ENCODE peak calls at places on chromosomes 11 and 22, in nine cellular contexts. One of them, this sample, is unnamed.

GRCh38 chr22:42387631-42388030 is 44.6 kb downstream of the NFAM1 start:
- DNase-seq in neural progenitor cell: no peak
- DNase-seq in bronchial epithelial cell: no peak
- DNase-seq in kidney epithelial cell: no peak
- DNase-seq in sigmoid colon: no peak
- DNase-seq in NT2/D1: no peak
- DNase-seq in transverse colon: no peak
- DNase-seq in heart right ventricle: no peak
- DNase-seq in right cardiac atrium: peak; percentile 5
- DNase-seq in this sample: no peak

GRCh38 chr22:38262051-38262795 is 10.6 kb downstream of the TMEM184B start:
- DNase-seq in neural progenitor cell: peak; percentile 65
- DNase-seq in bronchial epithelial cell: peak; percentile 70
- DNase-seq in kidney epithelial cell: no peak
- DNase-seq in sigmoid colon: peak; percentile 79
- DNase-seq in NT2/D1: no peak
- DNase-seq in transverse colon: peak; percentile 78
- DNase-seq in heart right ventricle: peak; percentile 69
- DNase-seq in right cardiac atrium: peak; percentile 85
- DNase-seq in this sample: peak; percentile 73

GRCh38 chr11:46239801-46240061 is 37.7 kb upstream of the CREB3L1 start:
- DNase-seq in neural progenitor cell: no peak
- DNase-seq in bronchial epithelial cell: peak; percentile 86
- DNase-seq in kidney epithelial cell: no peak
- DNase-seq in sigmoid colon: no peak
- DNase-seq in NT2/D1: no peak
- DNase-seq in transverse colon: no peak
- DNase-seq in heart right ventricle: no peak
- DNase-seq in right cardiac atrium: no peak
- DNase-seq in this sample: no peak

GRCh38 chr22:24474649-24475048 is 20.5 kb upstream of the UPB1 start:
- DNase-seq in neural progenitor cell: no peak
- DNase-seq in bronchial epithelial cell: no peak
- DNase-seq in kidney epithelial cell: no peak
- DNase-seq in sigmoid colon: no peak
- DNase-seq in NT2/D1: no peak
- DNase-seq in transverse colon: no peak
- DNase-seq in heart right ventricle: no peak
- DNase-seq in right cardiac atrium: no peak
- DNase-seq in this sample: no peak

GRCh38 chr11:46369458-46370152 is 11.9 kb upstream of the MDK start:
- DNase-seq in neural progenitor cell: peak; percentile 88
- DNase-seq in bronchial epithelial cell: no peak
- DNase-seq in kidney epithelial cell: no peak
- DNase-seq in sigmoid colon: no peak
- DNase-seq in NT2/D1: no peak
- DNase-seq in transverse colon: peak; percentile 47
- DNase-seq in heart right ventricle: peak; percentile 56
- DNase-seq in right cardiac atrium: peak; percentile 76
- DNase-seq in this sample: peak; percentile 52

GRCh38 chr22:38314992-38315800 is 2.0 kb downstream of the CSNK1E start:
- DNase-seq in neural progenitor cell: peak; percentile 26
- DNase-seq in bronchial epithelial cell: no peak
- DNase-seq in kidney epithelial cell: no peak
- DNase-seq in sigmoid colon: no peak
- DNase-seq in NT2/D1: no peak
- DNase-seq in transverse colon: peak; percentile 41
- DNase-seq in heart right ventricle: peak; percentile 41
- DNase-seq in right cardiac atrium: peak; percentile 70
- DNase-seq in this sample: no peak

GRCh38 chr22:38921801-38922200 is 35.6 kb upstream of the APOBEC3A start:
- DNase-seq in neural progenitor cell: no peak
- DNase-seq in bronchial epithelial cell: no peak
- DNase-seq in kidney epithelial cell: no peak
- DNase-seq in sigmoid colon: no peak
- DNase-seq in NT2/D1: no peak
- DNase-seq in transverse colon: no peak
- DNase-seq in heart right ventricle: no peak
- DNase-seq in right cardiac atrium: no peak
- DNase-seq in this sample: no peak

GRCh38 chr11:76713499-76713898 is 43.0 kb upstream of the LRRC32 start:
- DNase-seq in neural progenitor cell: no peak
- DNase-seq in bronchial epithelial cell: no peak
- DNase-seq in kidney epithelial cell: no peak
- DNase-seq in sigmoid colon: no peak
- DNase-seq in NT2/D1: no peak
- DNase-seq in transverse colon: no peak
- DNase-seq in heart right ventricle: no peak
- DNase-seq in right cardiac atrium: no peak
- DNase-seq in this sample: no peak

GRCh38 chr11:26753738-26754504 is 32.1 kb upstream of the SLC5A12 start:
- DNase-seq in neural progenitor cell: peak; percentile 79
- DNase-seq in bronchial epithelial cell: peak; percentile 63
- DNase-seq in kidney epithelial cell: no peak
- DNase-seq in sigmoid colon: peak; percentile 75
- DNase-seq in NT2/D1: peak; percentile 23
- DNase-seq in transverse colon: peak; percentile 35
- DNase-seq in heart right ventricle: no peak
- DNase-seq in right cardiac atrium: peak; percentile 43
- DNase-seq in this sample: peak; percentile 30

GRCh38 chr11:118503216-118503615 is 24.1 kb upstream of the TTC36 start:
- DNase-seq in neural progenitor cell: no peak
- DNase-seq in bronchial epithelial cell: no peak
- DNase-seq in kidney epithelial cell: no peak
- DNase-seq in sigmoid colon: no peak
- DNase-seq in NT2/D1: no peak
- DNase-seq in transverse colon: no peak
- DNase-seq in heart right ventricle: no peak
- DNase-seq in right cardiac atrium: no peak
- DNase-seq in this sample: no peak

GRCh38 chr11:85301895-85302678 is 325.1 kb downstream of the DLG2 start:
- DNase-seq in neural progenitor cell: no peak
- DNase-seq in bronchial epithelial cell: no peak
- DNase-seq in kidney epithelial cell: no peak
- DNase-seq in sigmoid colon: no peak
- DNase-seq in NT2/D1: no peak
- DNase-seq in transverse colon: no peak
- DNase-seq in heart right ventricle: no peak
- DNase-seq in right cardiac atrium: no peak
- DNase-seq in this sample: no peak

GRCh38 chr11:12444601-12445000 is 67.2 kb downstream of the PARVA start:
- DNase-seq in neural progenitor cell: no peak
- DNase-seq in bronchial epithelial cell: no peak
- DNase-seq in kidney epithelial cell: no peak
- DNase-seq in sigmoid colon: no peak
- DNase-seq in NT2/D1: no peak
- DNase-seq in transverse colon: no peak
- DNase-seq in heart right ventricle: no peak
- DNase-seq in right cardiac atrium: no peak
- DNase-seq in this sample: no peak

GRCh38 chr11:62373464-62374110 is 36.3 kb downstream of the ASRGL1 start:
- DNase-seq in neural progenitor cell: no peak
- DNase-seq in bronchial epithelial cell: no peak
- DNase-seq in kidney epithelial cell: no peak
- DNase-seq in sigmoid colon: no peak
- DNase-seq in NT2/D1: no peak
- DNase-seq in transverse colon: no peak
- DNase-seq in heart right ventricle: no peak
- DNase-seq in right cardiac atrium: no peak
- DNase-seq in this sample: no peak

GRCh38 chr11:118870396-118871343 is 13.0 kb upstream of the CXCR5 start:
- DNase-seq in neural progenitor cell: peak; percentile 25
- DNase-seq in bronchial epithelial cell: no peak
- DNase-seq in kidney epithelial cell: peak; percentile 44
- DNase-seq in sigmoid colon: peak; percentile 82
- DNase-seq in NT2/D1: no peak
- DNase-seq in transverse colon: peak; percentile 28
- DNase-seq in heart right ventricle: peak; percentile 40
- DNase-seq in right cardiac atrium: peak; percentile 91
- DNase-seq in this sample: peak; percentile 37

GRCh38 chr11:125289419-125290088 is 125.0 kb downstream of the PKNOX2 start:
- DNase-seq in neural progenitor cell: no peak
- DNase-seq in bronchial epithelial cell: no peak
- DNase-seq in kidney epithelial cell: no peak
- DNase-seq in sigmoid colon: no peak
- DNase-seq in NT2/D1: no peak
- DNase-seq in transverse colon: no peak
- DNase-seq in heart right ventricle: no peak
- DNase-seq in right cardiac atrium: no peak
- DNase-seq in this sample: no peak

GRCh38 chr11:43927925-43928707 is 14.3 kb upstream of the C11orf96 start:
- DNase-seq in neural progenitor cell: no peak
- DNase-seq in bronchial epithelial cell: no peak
- DNase-seq in kidney epithelial cell: no peak
- DNase-seq in sigmoid colon: no peak
- DNase-seq in NT2/D1: no peak
- DNase-seq in transverse colon: no peak
- DNase-seq in heart right ventricle: no peak
- DNase-seq in right cardiac atrium: no peak
- DNase-seq in this sample: no peak

GRCh38 chr11:43927070-43927469 is 15.4 kb upstream of the C11orf96 start:
- DNase-seq in neural progenitor cell: no peak
- DNase-seq in bronchial epithelial cell: no peak
- DNase-seq in kidney epithelial cell: no peak
- DNase-seq in sigmoid colon: no peak
- DNase-seq in NT2/D1: no peak
- DNase-seq in transverse colon: no peak
- DNase-seq in heart right ventricle: no peak
- DNase-seq in right cardiac atrium: no peak
- DNase-seq in this sample: no peak

GRCh38 chr11:43924112-43924855 is 18.2 kb upstream of the C11orf96 start:
- DNase-seq in neural progenitor cell: no peak
- DNase-seq in bronchial epithelial cell: no peak
- DNase-seq in kidney epithelial cell: no peak
- DNase-seq in sigmoid colon: no peak
- DNase-seq in NT2/D1: no peak
- DNase-seq in transverse colon: no peak
- DNase-seq in heart right ventricle: no peak
- DNase-seq in right cardiac atrium: peak; percentile 64
- DNase-seq in this sample: no peak

GRCh38 chr11:43925063-43925931 is 17.1 kb upstream of the C11orf96 start:
- DNase-seq in neural progenitor cell: no peak
- DNase-seq in bronchial epithelial cell: no peak
- DNase-seq in kidney epithelial cell: no peak
- DNase-seq in sigmoid colon: no peak
- DNase-seq in NT2/D1: no peak
- DNase-seq in transverse colon: no peak
- DNase-seq in heart right ventricle: no peak
- DNase-seq in right cardiac atrium: no peak
- DNase-seq in this sample: no peak

DNA sequence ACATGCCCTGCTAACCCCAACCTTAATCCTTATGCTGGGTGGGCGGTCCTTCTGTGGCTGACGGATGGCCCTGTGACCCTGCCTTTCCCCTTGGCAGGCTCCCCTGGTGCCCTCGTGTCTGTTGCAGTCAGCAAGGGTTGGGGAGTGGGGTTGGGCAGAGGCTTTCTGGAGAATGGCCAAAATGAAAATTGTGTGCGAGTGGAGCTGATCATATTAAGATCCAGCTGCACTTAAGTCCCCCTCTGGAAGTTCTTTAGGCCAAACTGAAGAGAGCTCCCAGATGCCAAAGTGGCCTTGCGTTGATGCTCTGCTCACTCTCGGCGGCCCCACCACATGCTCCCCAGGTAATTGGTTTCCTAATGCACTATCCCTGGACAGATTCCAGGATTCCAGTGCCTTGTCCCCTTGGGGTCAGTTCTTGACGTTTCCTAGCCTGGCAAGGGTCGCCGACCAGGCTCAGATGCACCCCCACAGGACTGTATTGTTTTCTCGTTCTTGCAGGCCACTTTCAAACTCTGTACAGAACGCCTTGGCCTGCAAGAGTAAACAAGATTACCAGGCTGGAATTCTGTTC is 16.4 kb upstream of the C11orf96 start:
- DNase-seq in neural progenitor cell: no peak
- DNase-seq in bronchial epithelial cell: no peak
- DNase-seq in kidney epithelial cell: no peak
- DNase-seq in sigmoid colon: no peak
- DNase-seq in NT2/D1: no peak
- DNase-seq in transverse colon: no peak
- DNase-seq in heart right ventricle: no peak
- DNase-seq in right cardiac atrium: peak; percentile 68
- DNase-seq in this sample: no peak
- H3K27me3 ChIP-seq in neural progenitor cell: no peaks in the 10 kb centered on the region
- H3K27me3 ChIP-seq in bronchial epithelial cell: no peaks in the 10 kb centered on the region
- H3K27me3 ChIP-seq in kidney epithelial cell: no peaks in the 10 kb centered on the region
- H3K27me3 ChIP-seq in sigmoid colon: no peaks in the 10 kb centered on the region
- H3K27me3 ChIP-seq in NT2/D1: no peaks in the 10 kb centered on the region
- H3K27me3 ChIP-seq in transverse colon: no peaks in the 10 kb centered on the region
- H3K27me3 ChIP-seq in heart right ventricle: no peaks in the 10 kb centered on the region
- H3K27me3 ChIP-seq in right cardiac atrium: no peaks in the 10 kb centered on the region
- H3K27me3 ChIP-seq in this sample: no peaks in the 10 kb centered on the region

GRCh38 chr22:49093192-49093880 is 734.3 kb downstream of the BRD1 start:
- DNase-seq in neural progenitor cell: no peak
- DNase-seq in bronchial epithelial cell: no peak
- DNase-seq in kidney epithelial cell: no peak
- DNase-seq in sigmoid colon: no peak
- DNase-seq in NT2/D1: no peak
- DNase-seq in transverse colon: no peak
- DNase-seq in heart right ventricle: no peak
- DNase-seq in right cardiac atrium: no peak
- DNase-seq in this sample: no peak
- H3K27me3 ChIP-seq in neural progenitor cell: no peaks in the 10 kb centered on the region
- H3K27me3 ChIP-seq in bronchial epithelial cell: no peaks in the 10 kb centered on the region
- H3K27me3 ChIP-seq in kidney epithelial cell: no peaks in the 10 kb centered on the region
- H3K27me3 ChIP-seq in sigmoid colon: no peaks in the 10 kb centered on the region
- H3K27me3 ChIP-seq in NT2/D1: no peaks in the 10 kb centered on the region
- H3K27me3 ChIP-seq in transverse colon: no peaks in the 10 kb centered on the region
- H3K27me3 ChIP-seq in heart right ventricle: peaks cover 36% of the 10 kb centered on the region
- H3K27me3 ChIP-seq in right cardiac atrium: no peaks in the 10 kb centered on the region
- H3K27me3 ChIP-seq in this sample: peaks cover 7% of the 10 kb centered on the region

GRCh38 chr11:110078923-110079544 is 14.2 kb upstream of the ZC3H12C start:
- DNase-seq in neural progenitor cell: no peak
- DNase-seq in bronchial epithelial cell: no peak
- DNase-seq in kidney epithelial cell: no peak
- DNase-seq in sigmoid colon: no peak
- DNase-seq in NT2/D1: no peak
- DNase-seq in transverse colon: no peak
- DNase-seq in heart right ventricle: no peak
- DNase-seq in right cardiac atrium: no peak
- DNase-seq in this sample: no peak
- H3K27me3 ChIP-seq in neural progenitor cell: no peaks in the 10 kb centered on the region
- H3K27me3 ChIP-seq in bronchial epithelial cell: no peaks in the 10 kb centered on the region
- H3K27me3 ChIP-seq in kidney epithelial cell: no peaks in the 10 kb centered on the region
- H3K27me3 ChIP-seq in sigmoid colon: no peaks in the 10 kb centered on the region
- H3K27me3 ChIP-seq in NT2/D1: no peaks in the 10 kb centered on the region
- H3K27me3 ChIP-seq in transverse colon: no peaks in the 10 kb centered on the region
- H3K27me3 ChIP-seq in heart right ventricle: no peaks in the 10 kb centered on the region
- H3K27me3 ChIP-seq in right cardiac atrium: no peaks in the 10 kb centered on the region
- H3K27me3 ChIP-seq in this sample: no peaks in the 10 kb centered on the region

DNA sequence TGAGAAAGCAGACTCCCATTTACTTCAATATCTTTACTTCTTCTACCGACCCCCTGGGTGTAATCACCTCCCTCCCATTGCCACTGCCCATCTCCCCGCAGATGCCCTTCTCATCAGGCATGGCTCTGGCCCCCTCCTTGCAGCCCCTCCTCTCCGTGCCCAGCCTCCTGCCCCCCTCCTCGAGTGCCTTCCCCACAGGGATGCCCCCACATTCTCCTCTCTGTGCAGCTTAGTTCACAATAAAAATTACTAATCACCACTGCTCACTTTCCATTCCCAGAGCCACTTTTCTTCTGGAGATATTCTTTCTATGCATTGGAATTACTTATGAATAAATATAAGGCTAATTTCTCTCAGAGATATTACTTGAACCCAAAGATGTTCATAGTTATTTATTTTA is 22.1 kb downstream of the IFITM10 start:
- DNase-seq in neural progenitor cell: no peak
- DNase-seq in bronchial epithelial cell: no peak
- DNase-seq in kidney epithelial cell: no peak
- DNase-seq in sigmoid colon: no peak
- DNase-seq in NT2/D1: no peak
- DNase-seq in transverse colon: no peak
- DNase-seq in heart right ventricle: no peak
- DNase-seq in right cardiac atrium: no peak
- DNase-seq in this sample: no peak
- H3K27me3 ChIP-seq in neural progenitor cell: peaks cover 53% of the 10 kb centered on the region
- H3K27me3 ChIP-seq in bronchial epithelial cell: peaks cover 5% of the 10 kb centered on the region
- H3K27me3 ChIP-seq in kidney epithelial cell: peaks cover 16% of the 10 kb centered on the region
- H3K27me3 ChIP-seq in sigmoid colon: peaks cover 36% of the 10 kb centered on the region
- H3K27me3 ChIP-seq in NT2/D1: peaks cover 8% of the 10 kb centered on the region
- H3K27me3 ChIP-seq in transverse colon: peaks cover 80% of the 10 kb centered on the region
- H3K27me3 ChIP-seq in heart right ventricle: peaks cover 69% of the 10 kb centered on the region
- H3K27me3 ChIP-seq in right cardiac atrium: no peaks in the 10 kb centered on the region
- H3K27me3 ChIP-seq in this sample: no peaks in the 10 kb centered on the region

This sample was measured in lung.